ENCODE peak calls at places on chromosomes 5 and 9, in nine cellular contexts. One of them, this sample, is unnamed.

GRCh38 chr5:71597001-71597400 is 9.9 kb downstream of the MCCC2 start:
- DNase-seq in psoas muscle: no peak
- DNase-seq in neural crest cell: no peak
- DNase-seq in heart left ventricle: no peak
- DNase-seq in epithelial cell of esophagus: no peak
- DNase-seq in cardiac muscle cell: no peak
- DNase-seq in cardiac fibroblast: no peak
- DNase-seq in A549: no peak
- DNase-seq in foreskin fibroblast: no peak
- DNase-seq in this sample: no peak

GRCh38 chr5:144048254-144048856 is 122.1 kb downstream of the YIPF5 start:
- DNase-seq in psoas muscle: no peak
- DNase-seq in cardiac fibroblast: no peak
- DNase-seq in heart left ventricle: no peak
- DNase-seq in foreskin fibroblast: peak; percentile 44
- DNase-seq in neural crest cell: no peak
- DNase-seq in A549: no peak
- DNase-seq in cardiac muscle cell: peak; percentile 32
- DNase-seq in epithelial cell of esophagus: no peak
- DNase-seq in this sample: no peak

GRCh38 chr9:38106488-38106887 is 37.5 kb upstream of the SHB start:
- DNase-seq in neural crest cell: no peak
- DNase-seq in epithelial cell of esophagus: peak; percentile 40
- DNase-seq in psoas muscle: no peak
- DNase-seq in cardiac muscle cell: no peak
- DNase-seq in A549: no peak
- DNase-seq in heart left ventricle: no peak
- DNase-seq in foreskin fibroblast: no peak
- DNase-seq in cardiac fibroblast: no peak
- DNase-seq in this sample: no peak

GRCh38 chr5:158992104-158992740 is 107.5 kb downstream of the EBF1 start:
- DNase-seq in cardiac muscle cell: no peak
- DNase-seq in cardiac fibroblast: peak; percentile 81
- DNase-seq in neural crest cell: no peak
- DNase-seq in A549: no peak
- DNase-seq in foreskin fibroblast: peak; percentile 83
- DNase-seq in epithelial cell of esophagus: no peak
- DNase-seq in psoas muscle: no peak
- DNase-seq in heart left ventricle: no peak
- DNase-seq in this sample: no peak

GRCh38 chr5:139178948-139179347 is 19.2 kb downstream of the SIL1 start:
- DNase-seq in cardiac muscle cell: peak; percentile 85
- DNase-seq in A549: no peak
- DNase-seq in heart left ventricle: no peak
- DNase-seq in neural crest cell: no peak
- DNase-seq in cardiac fibroblast: peak; percentile 31
- DNase-seq in foreskin fibroblast: peak; percentile 34
- DNase-seq in psoas muscle: no peak
- DNase-seq in epithelial cell of esophagus: peak; percentile 40
- DNase-seq in this sample: no peak

GRCh38 chr5:153559926-153560325 is 69.5 kb downstream of the GRIA1 start:
- DNase-seq in A549: no peak
- DNase-seq in foreskin fibroblast: peak; percentile 67
- DNase-seq in cardiac fibroblast: peak; percentile 54
- DNase-seq in psoas muscle: no peak
- DNase-seq in neural crest cell: no peak
- DNase-seq in cardiac muscle cell: no peak
- DNase-seq in heart left ventricle: no peak
- DNase-seq in epithelial cell of esophagus: no peak
- DNase-seq in this sample: no peak

GRCh38 chr5:72677447-72677846 is 139.0 kb upstream of the TNPO1 start:
- DNase-seq in foreskin fibroblast: no peak
- DNase-seq in psoas muscle: no peak
- DNase-seq in cardiac fibroblast: no peak
- DNase-seq in neural crest cell: no peak
- DNase-seq in epithelial cell of esophagus: no peak
- DNase-seq in cardiac muscle cell: no peak
- DNase-seq in heart left ventricle: no peak
- DNase-seq in A549: no peak
- DNase-seq in this sample: no peak

GRCh38 chr5:86596476-86596875 is 21.3 kb upstream of the COX7C start:
- DNase-seq in heart left ventricle: no peak
- DNase-seq in psoas muscle: no peak
- DNase-seq in foreskin fibroblast: no peak
- DNase-seq in A549: no peak
- DNase-seq in cardiac fibroblast: no peak
- DNase-seq in neural crest cell: no peak
- DNase-seq in epithelial cell of esophagus: peak; percentile 46
- DNase-seq in cardiac muscle cell: no peak
- DNase-seq in this sample: no peak

GRCh38 chr5:177996660-177997318 is 747 bp upstream of the PROP1 start:
- DNase-seq in epithelial cell of esophagus: no peak
- DNase-seq in A549: no peak
- DNase-seq in neural crest cell: no peak
- DNase-seq in cardiac fibroblast: no peak
- DNase-seq in cardiac muscle cell: no peak
- DNase-seq in heart left ventricle: no peak
- DNase-seq in foreskin fibroblast: no peak
- DNase-seq in psoas muscle: no peak
- DNase-seq in this sample: no peak

GRCh38 chr5:85814596-85814995 is 803.1 kb upstream of the COX7C start:
- DNase-seq in foreskin fibroblast: no peak
- DNase-seq in A549: peak; percentile 43
- DNase-seq in cardiac fibroblast: no peak
- DNase-seq in neural crest cell: no peak
- DNase-seq in cardiac muscle cell: peak; percentile 3
- DNase-seq in psoas muscle: no peak
- DNase-seq in epithelial cell of esophagus: no peak
- DNase-seq in heart left ventricle: no peak
- DNase-seq in this sample: no peak

GRCh38 chr9:121748080-121748479 is 96.6 kb downstream of the DAB2IP start:
- DNase-seq in psoas muscle: no peak
- DNase-seq in neural crest cell: no peak
- DNase-seq in cardiac fibroblast: peak; percentile 20
- DNase-seq in cardiac muscle cell: no peak
- DNase-seq in foreskin fibroblast: peak; percentile 57
- DNase-seq in epithelial cell of esophagus: no peak
- DNase-seq in heart left ventricle: no peak
- DNase-seq in A549: no peak
- DNase-seq in this sample: no peak

GRCh38 chr5:171495122-171495700 is 75.8 kb downstream of the FGF18 start:
- DNase-seq in neural crest cell: no peak
- DNase-seq in cardiac fibroblast: peak; percentile 38
- DNase-seq in foreskin fibroblast: no peak
- DNase-seq in psoas muscle: no peak
- DNase-seq in heart left ventricle: no peak
- DNase-seq in A549: no peak
- DNase-seq in epithelial cell of esophagus: no peak
- DNase-seq in cardiac muscle cell: no peak
- DNase-seq in this sample: no peak

GRCh38 chr9:83013867-83014605 is 48.9 kb downstream of the RASEF start:
- DNase-seq in A549: no peak
- DNase-seq in cardiac muscle cell: no peak
- DNase-seq in foreskin fibroblast: peak; percentile 73
- DNase-seq in cardiac fibroblast: peak; percentile 62
- DNase-seq in neural crest cell: no peak
- DNase-seq in psoas muscle: no peak
- DNase-seq in epithelial cell of esophagus: no peak
- DNase-seq in heart left ventricle: no peak
- DNase-seq in this sample: no peak

GRCh38 chr9:117403403-117403811 is 11.4 kb downstream of the ASTN2 start:
- DNase-seq in cardiac fibroblast: no peak
- DNase-seq in psoas muscle: no peak
- DNase-seq in A549: no peak
- DNase-seq in cardiac muscle cell: no peak
- DNase-seq in epithelial cell of esophagus: no peak
- DNase-seq in neural crest cell: no peak
- DNase-seq in heart left ventricle: no peak
- DNase-seq in foreskin fibroblast: no peak
- DNase-seq in this sample: no peak

GRCh38 chr5:109743770-109744212 is 54.1 kb downstream of the MAN2A1 start:
- DNase-seq in foreskin fibroblast: peak; percentile 89
- DNase-seq in neural crest cell: no peak
- DNase-seq in cardiac muscle cell: no peak
- DNase-seq in A549: peak; percentile 69
- DNase-seq in heart left ventricle: no peak
- DNase-seq in cardiac fibroblast: peak; percentile 97
- DNase-seq in psoas muscle: no peak
- DNase-seq in epithelial cell of esophagus: peak; percentile 92
- DNase-seq in this sample: no peak

GRCh38 chr5:13957032-13957645 is 12.7 kb upstream of the DNAH5 start:
- DNase-seq in cardiac muscle cell: peak; percentile 76
- DNase-seq in heart left ventricle: no peak
- DNase-seq in foreskin fibroblast: peak; percentile 66
- DNase-seq in A549: peak; percentile 68
- DNase-seq in cardiac fibroblast: peak; percentile 77
- DNase-seq in psoas muscle: no peak
- DNase-seq in epithelial cell of esophagus: peak; percentile 78
- DNase-seq in neural crest cell: peak; percentile 43
- DNase-seq in this sample: peak; percentile 28

GRCh38 chr5:36150676-36151433 is 832 bp downstream of the LMBRD2 start:
- DNase-seq in A549: peak; percentile 63
- DNase-seq in cardiac fibroblast: peak; percentile 58
- DNase-seq in neural crest cell: peak; percentile 8
- DNase-seq in foreskin fibroblast: peak; percentile 74
- DNase-seq in cardiac muscle cell: peak; percentile 78
- DNase-seq in heart left ventricle: peak; percentile 26
- DNase-seq in epithelial cell of esophagus: peak; percentile 63
- DNase-seq in psoas muscle: peak; percentile 65
- DNase-seq in this sample: peak; percentile 62

GRCh38 chr5:6145616-6146237 is 232.6 kb downstream of the MED10 start:
- DNase-seq in cardiac fibroblast: no peak
- DNase-seq in neural crest cell: no peak
- DNase-seq in psoas muscle: no peak
- DNase-seq in cardiac muscle cell: no peak
- DNase-seq in heart left ventricle: no peak
- DNase-seq in foreskin fibroblast: no peak
- DNase-seq in epithelial cell of esophagus: no peak
- DNase-seq in A549: no peak
- DNase-seq in this sample: no peak

GRCh38 chr5:168047043-168047668 is 244.3 kb upstream of the WWC1 start:
- DNase-seq in neural crest cell: peak; percentile 29
- DNase-seq in cardiac muscle cell: peak; percentile 65
- DNase-seq in foreskin fibroblast: peak; percentile 8
- DNase-seq in cardiac fibroblast: peak; percentile 53
- DNase-seq in A549: peak; percentile 68
- DNase-seq in epithelial cell of esophagus: peak; percentile 75
- DNase-seq in heart left ventricle: peak; percentile 44
- DNase-seq in psoas muscle: no peak
- DNase-seq in this sample: no peak

GRCh38 chr5:132293066-132293991 is 865 bp upstream of the SLC22A4 start:
- DNase-seq in psoas muscle: peak; percentile 93
- DNase-seq in cardiac fibroblast: peak; percentile 88
- DNase-seq in cardiac muscle cell: peak; percentile 90
- DNase-seq in A549: peak; percentile 91
- DNase-seq in heart left ventricle: peak; percentile 93
- DNase-seq in neural crest cell: peak; percentile 72
- DNase-seq in foreskin fibroblast: peak; percentile 93
- DNase-seq in epithelial cell of esophagus: peak; percentile 73
- DNase-seq in this sample: peak; percentile 83
- TF ChIP-seq CTCF in psoas muscle: peak; percentile 24
- TF ChIP-seq CTCF in cardiac fibroblast: peak; percentile 13
- TF ChIP-seq CTCF in cardiac muscle cell: peak; percentile 20
- TF ChIP-seq CTCF in A549: peak; percentile 20
- TF ChIP-seq CTCF in heart left ventricle: no peak
- TF ChIP-seq CTCF in neural crest cell: peak; percentile 43
- TF ChIP-seq CTCF in foreskin fibroblast: peak; percentile 15
- TF ChIP-seq CTCF in epithelial cell of esophagus: peak; percentile 19
- TF ChIP-seq CTCF in this sample: no peak

GRCh38 chr5:95178046-95178651 is 106.7 kb downstream of the MCTP1 start:
- DNase-seq in heart left ventricle: no peak
- DNase-seq in A549: peak; percentile 32
- DNase-seq in foreskin fibroblast: peak; percentile 4
- DNase-seq in cardiac muscle cell: peak; percentile 15
- DNase-seq in psoas muscle: no peak
- DNase-seq in epithelial cell of esophagus: no peak
- DNase-seq in neural crest cell: peak; percentile 25
- DNase-seq in cardiac fibroblast: peak; percentile 87
- DNase-seq in this sample: no peak
- TF ChIP-seq CTCF in heart left ventricle: no peak
- TF ChIP-seq CTCF in A549: no peak
- TF ChIP-seq CTCF in foreskin fibroblast: no peak
- TF ChIP-seq CTCF in cardiac muscle cell: no peak
- TF ChIP-seq CTCF in psoas muscle: no peak
- TF ChIP-seq CTCF in epithelial cell of esophagus: no peak
- TF ChIP-seq CTCF in neural crest cell: peak; percentile 27
- TF ChIP-seq CTCF in cardiac fibroblast: peak; percentile 38
- TF ChIP-seq CTCF in this sample: no peak

DNA sequence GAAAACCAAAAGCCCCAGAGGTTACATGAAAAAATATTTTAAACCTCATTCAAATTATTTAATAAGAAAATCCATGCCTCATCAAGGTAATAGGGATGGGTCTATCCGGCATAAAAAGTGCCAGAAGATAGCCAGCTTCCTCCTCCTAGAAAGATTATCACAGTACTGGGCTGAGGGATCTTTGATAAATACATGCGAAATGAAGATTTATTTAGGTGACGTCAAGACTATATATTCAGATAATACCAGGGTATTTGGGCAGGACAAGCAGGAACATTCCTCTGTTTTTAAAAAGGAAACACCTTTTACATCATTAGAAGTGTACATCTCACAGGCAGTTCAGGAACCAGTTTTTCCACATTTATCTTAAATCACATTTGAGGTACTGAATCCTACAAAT is 124.5 kb upstream of the SLCO6A1 start:
- DNase-seq in foreskin fibroblast: no peak
- DNase-seq in epithelial cell of esophagus: no peak
- DNase-seq in cardiac muscle cell: no peak
- DNase-seq in cardiac fibroblast: no peak
- DNase-seq in neural crest cell: no peak
- DNase-seq in A549: no peak
- DNase-seq in heart left ventricle: no peak
- DNase-seq in psoas muscle: no peak
- DNase-seq in this sample: no peak
- TF ChIP-seq CTCF in foreskin fibroblast: no peak
- TF ChIP-seq CTCF in epithelial cell of esophagus: no peak
- TF ChIP-seq CTCF in cardiac muscle cell: no peak
- TF ChIP-seq CTCF in cardiac fibroblast: no peak
- TF ChIP-seq CTCF in neural crest cell: no peak
- TF ChIP-seq CTCF in A549: no peak
- TF ChIP-seq CTCF in heart left ventricle: no peak
- TF ChIP-seq CTCF in psoas muscle: no peak
- TF ChIP-seq CTCF in this sample: no peak

GRCh38 chr9:18358325-18358724 is 115.6 kb upstream of the ADAMTSL1 start:
- DNase-seq in epithelial cell of esophagus: no peak
- DNase-seq in cardiac fibroblast: peak; percentile 52
- DNase-seq in cardiac muscle cell: no peak
- DNase-seq in psoas muscle: no peak
- DNase-seq in foreskin fibroblast: peak; percentile 43
- DNase-seq in neural crest cell: no peak
- DNase-seq in heart left ventricle: no peak
- DNase-seq in A549: no peak
- DNase-seq in this sample: no peak
- TF ChIP-seq CTCF in epithelial cell of esophagus: no peak
- TF ChIP-seq CTCF in cardiac fibroblast: no peak
- TF ChIP-seq CTCF in cardiac muscle cell: no peak
- TF ChIP-seq CTCF in psoas muscle: no peak
- TF ChIP-seq CTCF in foreskin fibroblast: no peak
- TF ChIP-seq CTCF in neural crest cell: no peak
- TF ChIP-seq CTCF in heart left ventricle: no peak
- TF ChIP-seq CTCF in A549: no peak
- TF ChIP-seq CTCF in this sample: no peak

GRCh38 chr5:34656001-34656699 is at the start of gene RAI14:
- DNase-seq in cardiac fibroblast: peak; percentile 82
- DNase-seq in foreskin fibroblast: peak; percentile 97
- DNase-seq in psoas muscle: peak; percentile 79
- DNase-seq in epithelial cell of esophagus: peak; percentile 83
- DNase-seq in heart left ventricle: peak; percentile 84
- DNase-seq in A549: peak; percentile 81
- DNase-seq in cardiac muscle cell: peak; percentile 86
- DNase-seq in neural crest cell: peak; percentile 58
- DNase-seq in this sample: peak; percentile 62
- TF ChIP-seq CTCF in cardiac fibroblast: no peak
- TF ChIP-seq CTCF in foreskin fibroblast: no peak
- TF ChIP-seq CTCF in psoas muscle: no peak
- TF ChIP-seq CTCF in epithelial cell of esophagus: no peak
- TF ChIP-seq CTCF in heart left ventricle: no peak
- TF ChIP-seq CTCF in A549: peak; percentile 23
- TF ChIP-seq CTCF in cardiac muscle cell: no peak
- TF ChIP-seq CTCF in neural crest cell: no peak
- TF ChIP-seq CTCF in this sample: no peak